ENCODE peak calls at places on chromosomes 13 and 19, in nine cellular contexts. S is tibial artery, O is ascending aorta, X is aorta, H is A549, J is ovary, E is SK-N-MC, V is HL-60, I is neural progenitor cell. D is an unnamed sample.

GRCh38 chr13:30306762-30307193 is 573 bp downstream of the KATNAL1 start:
- DNase-seq in J (peak; percentile 95), H (peak; percentile 89), E (peak; percentile 70), V (peak; percentile 77), X (peak; percentile 96), S (peak; percentile 93), I (peak; percentile 98), O (peak; percentile 65), D (peak; percentile 98)

GRCh38 chr19:51030631-51031030 is 4.2 kb downstream of the KLK12 start:
- DNase-seq in O (no peak), S (no peak), J (no peak), H (no peak), I (no peak), E (no peak), V (no peak), X (no peak), D (no peak)

GRCh38 chr13:99572131-99572530 is 70.9 kb downstream of the TM9SF2 start:
- DNase-seq in H (no peak), X (no peak), S (no peak), J (no peak), E (no peak), V (no peak), I (no peak), O (no peak), D (no peak)

GRCh38 chr19:41175825-41176734 is 16.9 kb upstream of the CYP2S1 start:
- DNase-seq in E (no peak), S (peak; percentile 62), V (peak; percentile 47), X (peak; percentile 81), H (peak; percentile 98), J (no peak), O (peak; percentile 10), I (peak; percentile 67), D (no peak)

GRCh38 chr13:76816394-76816793 is 69.8 kb downstream of the KCTD12 start:
- DNase-seq in E (no peak), J (no peak), X (no peak), S (no peak), O (no peak), H (no peak), I (no peak), V (peak; percentile 39), D (no peak)

GRCh38 chr19:33447336-33448158 is 74.0 kb downstream of the CEBPG start:
- DNase-seq in J (no peak), E (no peak), V (peak; percentile 16), I (no peak), H (no peak), S (no peak), X (peak; percentile 43), O (no peak), D (no peak)

GRCh38 chr19:13707901-13708300 is 56.4 kb upstream of the MRI1 start:
- DNase-seq in E (no peak), V (no peak), I (no peak), H (no peak), O (no peak), S (no peak), X (no peak), J (no peak), D (no peak)

GRCh38 chr19:29836409-29836825 is 24.6 kb downstream of the CCNE1 start:
- DNase-seq in X (no peak), H (no peak), E (no peak), S (no peak), O (no peak), V (no peak), I (no peak), J (no peak), D (no peak)

GRCh38 chr13:41606646-41607045 is 149.3 kb downstream of the RGCC start:
- DNase-seq in X (no peak), H (no peak), O (no peak), S (no peak), I (no peak), E (no peak), V (no peak), J (no peak), D (no peak)

GRCh38 chr19:18062043-18062442 is 24.7 kb downstream of the IL12RB1 start:
- DNase-seq in X (no peak), V (no peak), J (no peak), H (no peak), E (no peak), I (no peak), S (no peak), O (no peak), D (no peak)

GRCh38 chr13:29847501-29847983 is 2.9 kb downstream of the UBL3 start:
- DNase-seq in O (no peak), H (peak; percentile 26), V (no peak), J (peak; percentile 35), X (no peak), S (no peak), E (no peak), I (peak; percentile 14), D (no peak)

GRCh38 chr19:51735759-51736449 is 12.1 kb upstream of the HAS1 start:
- DNase-seq in J (no peak), E (no peak), X (peak; percentile 83), I (no peak), V (no peak), S (peak; percentile 72), O (peak; percentile 45), H (no peak), D (no peak)

GRCh38 chr13:95300625-95301134 is 571 bp downstream of the ABCC4 start:
- DNase-seq in I (peak; percentile 73), O (no peak), V (peak; percentile 34), J (peak; percentile 56), E (no peak), S (no peak), X (peak; percentile 63), H (peak; percentile 71), D (no peak)

GRCh38 chr13:95298971-95299627 is 2.2 kb downstream of the ABCC4 start:
- DNase-seq in S (no peak), E (no peak), O (no peak), H (peak; percentile 60), V (no peak), X (no peak), J (no peak), I (no peak), D (no peak)

GRCh38 chr13:95304446-95304845 is 3.2 kb upstream of the ABCC4 start:
- DNase-seq in S (no peak), O (no peak), J (no peak), H (no peak), E (no peak), X (no peak), V (no peak), I (peak; percentile 13), D (no peak)

GRCh38 chr13:95301135-95301946 is at the start of gene ABCC4:
- DNase-seq in S (peak; percentile 37), J (peak; percentile 40), X (peak; percentile 73), I (peak; percentile 91), E (no peak), H (peak; percentile 81), O (no peak), V (peak; percentile 49), D (no peak)

DNA sequence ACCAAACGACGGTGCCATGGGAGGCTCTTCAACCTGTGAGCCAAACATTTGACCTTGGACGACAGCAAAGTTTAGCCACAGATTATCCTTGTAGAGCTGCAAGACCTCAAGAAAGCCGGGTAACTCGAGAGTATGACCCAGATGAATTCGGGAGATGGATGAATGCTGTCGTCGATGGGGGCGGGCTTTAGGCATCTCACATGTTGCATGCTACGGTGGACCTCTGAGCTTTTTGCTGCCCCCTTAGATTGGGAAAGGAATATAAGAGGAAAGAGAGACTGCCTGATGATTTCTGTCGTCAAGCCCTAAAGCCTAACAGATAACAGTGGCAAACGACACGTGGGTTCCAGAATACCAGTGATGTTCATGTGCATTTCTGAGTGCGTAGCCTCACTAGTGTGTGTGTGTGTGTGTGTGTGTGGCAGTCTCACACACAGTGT is 716 bp upstream of the ABCC4 start:
- DNase-seq in J (no peak), V (no peak), H (no peak), X (no peak), I (peak; percentile 61), O (no peak), E (no peak), S (no peak), D (no peak)
- H3K27ac ChIP-seq in J (peak overlapping the region; percentile 53), V (peak overlapping the region; percentile 52), H (peak overlapping the region; percentile 96), X (peak overlapping the region; percentile 2), I (no peak overlapping the region), O (peak overlapping the region; percentile 45), E (no peak overlapping the region), S (peak overlapping the region; percentile 52), D (peak overlapping the region; percentile 54)

GRCh38 chr13:21813110-21813509 is 142.2 kb downstream of the FGF9 start:
- DNase-seq in H (no peak), E (no peak), S (no peak), I (no peak), J (no peak), O (no peak), X (no peak), V (no peak), D (peak; percentile 50)
- H3K27ac ChIP-seq in H (no peak overlapping the region), E (no peak overlapping the region), S (no peak overlapping the region), I (no peak overlapping the region), J (no peak overlapping the region), O (no peak overlapping the region), X (no peak overlapping the region), V (no peak overlapping the region), D (no peak overlapping the region)

GRCh38 chr19:42477933-42478332 is 35.2 kb upstream of the CXCL17 start:
- DNase-seq in J (no peak), H (no peak), I (no peak), O (no peak), S (no peak), E (no peak), V (no peak), X (no peak), D (no peak)

GRCh38 chr19:42478765-42479307 is 36.1 kb upstream of the CXCL17 start:
- DNase-seq in H (no peak), S (no peak), E (no peak), O (no peak), X (no peak), V (no peak), I (no peak), J (no peak), D (no peak)

GRCh38 chr19:42474743-42475142 is 32.0 kb upstream of the CXCL17 start:
- DNase-seq in O (no peak), I (peak; percentile 42), X (no peak), V (no peak), E (no peak), S (no peak), J (no peak), H (no peak), D (no peak)

GRCh38 chr19:42475366-42475765 is 32.6 kb upstream of the CXCL17 start:
- DNase-seq in V (no peak), X (no peak), H (no peak), J (no peak), E (no peak), I (no peak), S (no peak), O (no peak), D (no peak)

GRCh38 chr19:42477117-42477516 is 34.4 kb upstream of the CXCL17 start:
- DNase-seq in O (no peak), I (no peak), J (no peak), V (no peak), S (no peak), H (no peak), X (no peak), E (no peak), D (no peak)
- H3K27ac ChIP-seq in O (no peak overlapping the region), I (no peak overlapping the region), J (no peak overlapping the region), V (no peak overlapping the region), S (no peak overlapping the region), H (no peak overlapping the region), X (no peak overlapping the region), E (no peak overlapping the region), D (no peak overlapping the region)

GRCh38 chr19:474126-475078 is 13.6 kb upstream of the SHC2 start:
- DNase-seq in V (no peak), H (no peak), I (no peak), O (no peak), S (no peak), J (no peak), E (no peak), X (no peak), D (no peak)
- H3K27ac ChIP-seq in V (no peak overlapping the region), H (no peak overlapping the region), I (no peak overlapping the region), O (no peak overlapping the region), S (no peak overlapping the region), J (no peak overlapping the region), E (no peak overlapping the region), X (no peak overlapping the region), D (no peak overlapping the region)

D was measured in esophagus muscularis mucosa.